ENCODE peak calls at places on chromosomes 11 and 22, in six cellular contexts. E, B, Z, O, Q and T are unnamed samples.

GRCh38 chr11:115241899-115242298 is 262.3 kb downstream of the CADM1 start:
- DNase-seq in E (no peak), B (no peak), Z (no peak), O (peak), Q (no peak), T (no peak)

GRCh38 chr22:46062971-46063631 is 86.1 kb upstream of the WNT7B start:
- DNase-seq in E (peak), B (no peak), Z (no peak), O (no peak), Q (peak), T (no peak)

GRCh38 chr11:83545494-83545893 is 259.3 kb upstream of the CCDC90B start:
- DNase-seq in E (no peak), B (no peak), Z (no peak), O (no peak), Q (no peak), T (no peak)

GRCh38 chr11:134626032-134626431 is 214.0 kb upstream of the B3GAT1 start:
- DNase-seq in E (no peak), B (no peak), Z (no peak), O (no peak), Q (peak), T (no peak)

GRCh38 chr11:125333354-125334077 is 162.5 kb downstream of the FEZ1 start:
- DNase-seq in E (no peak), B (no peak), Z (no peak), O (no peak), Q (peak), T (no peak)

GRCh38 chr11:65559951-65560537 is 1.9 kb upstream of the LTBP3 start:
- DNase-seq in E (peak), B (no peak), Z (peak), O (peak), Q (no peak), T (peak)

GRCh38 chr11:81975261-81975900 is 758.3 kb downstream of the FAM181B start:
- DNase-seq in E (no peak), B (no peak), Z (no peak), O (no peak), Q (no peak), T (no peak)

GRCh38 chr22:39309881-39310714 is 9.3 kb downstream of the RPL3 start:
- DNase-seq in E (no peak), B (no peak), Z (no peak), O (no peak), Q (peak), T (peak)

GRCh38 chr22:42400811-42401547 is 31.2 kb downstream of the NFAM1 start:
- DNase-seq in E (no peak), B (no peak), Z (no peak), O (no peak), Q (no peak), T (no peak)

GRCh38 chr22:39723463-39723862 is 152.9 kb downstream of the CACNA1I start:
- DNase-seq in E (no peak), B (no peak), Z (no peak), O (no peak), Q (peak), T (no peak)

GRCh38 chr22:27868738-27869282 is 50.2 kb downstream of the PITPNB start:
- DNase-seq in E (no peak), B (no peak), Z (no peak), O (no peak), Q (no peak), T (no peak)

GRCh38 chr11:67371549-67372231 is 1.7 kb downstream of the CLCF1 start:
- DNase-seq in E (peak), B (no peak), Z (peak), O (no peak), Q (no peak), T (no peak)

GRCh38 chr22:24728790-24729637 is 45.5 kb downstream of the PIWIL3 start:
- DNase-seq in E (peak), B (no peak), Z (peak), O (no peak), Q (no peak), T (no peak)

GRCh38 chr11:114263510-114264170 is 32.6 kb upstream of the NNMT start:
- DNase-seq in E (no peak), B (no peak), Z (no peak), O (no peak), Q (no peak), T (no peak)

GRCh38 chr11:47216141-47216798 is 1.5 kb downstream of the DDB2 start:
- DNase-seq in E (peak), B (no peak), Z (peak), O (peak), Q (peak), T (peak)

GRCh38 chr22:44109417-44109816 is 71.3 kb upstream of the PARVG start:
- DNase-seq in E (no peak), B (no peak), Z (no peak), O (no peak), Q (no peak), T (no peak)

GRCh38 chr11:371716-372590 is 2.7 kb downstream of the B4GALNT4 start:
- DNase-seq in E (no peak), B (no peak), Z (no peak), O (no peak), Q (no peak), T (no peak)